ENCODE peak calls at places on chromosomes 16 and 17, in ten cellular contexts. A, Q, S, K, U, G, R, J, T and Y are unnamed samples.

GRCh38 chr16:63372283-63372682 is 1336.0 kb upstream of the CDH8 start:
- DNase-seq in A (no peak), Q (no peak), S (no peak), K (peak), U (no peak), G (no peak), R (no peak), J (no peak), T (no peak), Y (no peak)

GRCh38 chr17:75011788-75012319 is 616 bp upstream of the MRPL58 start:
- DNase-seq in A (peak), Q (peak), S (no peak), K (peak), U (peak), G (peak), R (peak), J (peak), T (no peak), Y (peak)

GRCh38 chr16:58393138-58393504 is 850 bp downstream of the GINS3 start:
- DNase-seq in A (no peak), Q (peak), S (no peak), K (no peak), U (no peak), G (peak), R (no peak), J (no peak), T (no peak), Y (peak)

GRCh38 chr17:29237476-29238132 is 9.1 kb upstream of the CRYBA1 start:
- DNase-seq in A (no peak), Q (peak), S (no peak), K (no peak), U (peak), G (peak), R (no peak), J (peak), T (no peak), Y (peak)

GRCh38 chr17:6471531-6472465 is 27.5 kb downstream of the PIMREG start:
- DNase-seq in A (no peak), Q (peak), S (no peak), K (no peak), U (peak), G (peak), R (no peak), J (peak), T (peak), Y (peak)

GRCh38 chr17:42321555-42321954 is 33.3 kb downstream of the STAT5A start:
- DNase-seq in A (no peak), Q (no peak), S (no peak), K (no peak), U (no peak), G (no peak), R (no peak), J (no peak), T (no peak), Y (no peak)

GRCh38 chr16:11240636-11241473 is 15.1 kb downstream of the SOCS1 start:
- DNase-seq in A (no peak), Q (no peak), S (no peak), K (no peak), U (no peak), G (no peak), R (peak), J (no peak), T (no peak), Y (no peak)

GRCh38 chr17:41523787-41524186 is 4.3 kb downstream of the KRT19 start:
- DNase-seq in A (no peak), Q (no peak), S (no peak), K (no peak), U (no peak), G (no peak), R (no peak), J (no peak), T (no peak), Y (no peak)

GRCh38 chr17:51289776-51290175 is 29.4 kb downstream of the UTP18 start:
- DNase-seq in A (no peak), Q (no peak), S (no peak), K (no peak), U (peak), G (no peak), R (no peak), J (no peak), T (no peak), Y (no peak)

GRCh38 chr17:81655378-81656117 is 794 bp downstream of the PDE6G start:
- DNase-seq in A (no peak), Q (no peak), S (no peak), K (no peak), U (no peak), G (no peak), R (no peak), J (no peak), T (no peak), Y (no peak)

GRCh38 chr17:17691468-17692263 is 10.4 kb downstream of the RAI1 start:
- DNase-seq in A (no peak), Q (peak), S (no peak), K (no peak), U (no peak), G (no peak), R (no peak), J (no peak), T (peak), Y (no peak)

GRCh38 chr17:48604770-48605329 is at the start of gene HOXB6:
- DNase-seq in A (no peak), Q (no peak), S (no peak), K (peak), U (no peak), G (peak), R (no peak), J (no peak), T (no peak), Y (no peak)

GRCh38 chr17:48456584-48456983 is 26.6 kb upstream of the SKAP1 start:
- DNase-seq in A (no peak), Q (no peak), S (no peak), K (peak), U (no peak), G (no peak), R (no peak), J (no peak), T (no peak), Y (peak)

GRCh38 chr17:28846231-28846630 is 3.6 kb upstream of the FAM222B start:
- DNase-seq in A (no peak), Q (no peak), S (no peak), K (no peak), U (no peak), G (no peak), R (no peak), J (no peak), T (no peak), Y (no peak)

GRCh38 chr16:3059041-3059722 is 6.3 kb upstream of the IL32 start:
- DNase-seq in A (peak), Q (peak), S (peak), K (peak), U (peak), G (peak), R (peak), J (peak), T (peak), Y (peak)

GRCh38 chr16:1537763-1538289 is 4.4 kb downstream of the TMEM204 start:
- DNase-seq in A (no peak), Q (no peak), S (no peak), K (no peak), U (no peak), G (no peak), R (peak), J (no peak), T (no peak), Y (no peak)

GRCh38 chr17:17028059-17028877 is 14.0 kb upstream of the MPRIP start:
- DNase-seq in A (no peak), Q (peak), S (no peak), K (peak), U (peak), G (peak), R (peak), J (peak), T (peak), Y (peak)

GRCh38 chr17:44220211-44221071 is 966 bp upstream of the UBTF start:
- DNase-seq in A (peak), Q (peak), S (peak), K (peak), U (peak), G (peak), R (peak), J (no peak), T (peak), Y (peak)

GRCh38 chr17:16243811-16244567 is 27.0 kb downstream of the PIGL start:
- DNase-seq in A (no peak), Q (peak), S (no peak), K (peak), U (no peak), G (no peak), R (no peak), J (peak), T (no peak), Y (no peak)

GRCh38 chr17:15380447-15380846 is 39.0 kb upstream of the TEKT3 start:
- DNase-seq in A (no peak), Q (no peak), S (no peak), K (no peak), U (no peak), G (no peak), R (no peak), J (no peak), T (no peak), Y (no peak)

GRCh38 chr17:19538095-19539039 is 4.7 kb downstream of the SLC47A1 start:
- DNase-seq in A (no peak), Q (peak), S (no peak), K (no peak), U (no peak), G (no peak), R (peak), J (no peak), T (peak), Y (no peak)

GRCh38 chr16:13883881-13884280 is 36.1 kb upstream of the ERCC4 start:
- DNase-seq in A (no peak), Q (peak), S (no peak), K (no peak), U (no peak), G (no peak), R (no peak), J (peak), T (no peak), Y (no peak)

GRCh38 chr16:18958621-18959578 is 24.8 kb upstream of the TMC7 start:
- DNase-seq in A (no peak), Q (no peak), S (no peak), K (no peak), U (no peak), G (no peak), R (no peak), J (peak), T (no peak), Y (no peak)

GRCh38 chr17:79078476-79079190 is 4.0 kb downstream of the ENGASE start:
- DNase-seq in A (no peak), Q (no peak), S (no peak), K (peak), U (no peak), G (no peak), R (no peak), J (no peak), T (no peak), Y (no peak)

GRCh38 chr16:29678691-29679267 is at the start of gene QPRT:
- DNase-seq in A (no peak), Q (peak), S (no peak), K (peak), U (peak), G (peak), R (peak), J (peak), T (peak), Y (peak)
- H3K4me3 ChIP-seq in A (no peak), Q (peak), S (no peak), K (peak), U (peak), G (peak), R (peak), J (peak), T (peak), Y (peak)

DNA sequence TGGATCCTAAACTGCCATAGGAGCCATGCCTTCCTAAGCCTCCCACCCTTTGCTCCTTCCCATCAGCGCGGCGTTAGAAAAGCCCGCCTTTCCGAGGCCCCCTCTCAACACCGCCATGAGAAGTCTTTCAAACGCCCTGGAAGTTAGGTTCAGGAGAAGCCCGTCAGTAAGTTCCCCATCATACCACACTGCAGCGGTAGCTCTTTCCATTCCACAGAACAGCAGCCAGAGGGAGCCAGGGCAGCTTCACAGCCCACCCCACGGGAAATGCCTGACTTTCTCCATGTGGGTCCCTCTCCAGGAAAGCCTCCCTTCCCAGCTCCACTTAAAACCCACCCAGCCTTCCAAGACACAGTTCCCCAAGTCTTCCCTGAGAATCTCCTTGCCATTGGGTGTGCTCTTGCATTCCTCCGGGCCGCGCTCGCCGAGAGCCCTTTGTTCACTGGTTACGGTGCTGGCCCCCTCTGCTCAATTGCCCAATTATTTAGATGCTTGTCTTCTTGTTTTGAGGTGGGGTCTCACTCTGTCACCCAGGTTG is 28.7 kb downstream of the KIAA0513 start:
- DNase-seq in A (no peak), Q (peak), S (no peak), K (no peak), U (peak), G (peak), R (no peak), J (peak), T (peak), Y (peak)
- TF ChIP-seq CTCF in A (peak), Q (peak), S (no peak), K (peak), U (peak), G (peak), R (peak), J (peak), T (peak), Y (peak)

GRCh38 chr16:56710181-56710737 is 19.7 kb upstream of the NUP93 start:
- DNase-seq in A (no peak), Q (no peak), S (no peak), K (no peak), U (no peak), G (no peak), R (no peak), J (no peak), T (no peak), Y (no peak)
- H3K4me3 ChIP-seq in A (no peak), Q (no peak), S (peak), K (no peak), U (no peak), G (no peak), R (no peak), J (no peak), T (no peak), Y (no peak)

GRCh38 chr16:87849419-87850008 is 19.8 kb downstream of the SLC7A5 start:
- DNase-seq in A (no peak), Q (no peak), S (no peak), K (no peak), U (no peak), G (no peak), R (no peak), J (no peak), T (no peak), Y (no peak)

GRCh38 chr16:87850009-87851006 is 19.0 kb downstream of the SLC7A5 start:
- DNase-seq in A (peak), Q (peak), S (peak), K (peak), U (peak), G (peak), R (peak), J (no peak), T (peak), Y (peak)

GRCh38 chr16:87851141-87851587 is 18.1 kb downstream of the SLC7A5 start:
- DNase-seq in A (no peak), Q (no peak), S (no peak), K (no peak), U (no peak), G (no peak), R (no peak), J (no peak), T (no peak), Y (no peak)

GRCh38 chr16:87853411-87854052 is 15.8 kb downstream of the SLC7A5 start:
- DNase-seq in A (peak), Q (peak), S (peak), K (peak), U (peak), G (peak), R (peak), J (peak), T (peak), Y (peak)

DNA sequence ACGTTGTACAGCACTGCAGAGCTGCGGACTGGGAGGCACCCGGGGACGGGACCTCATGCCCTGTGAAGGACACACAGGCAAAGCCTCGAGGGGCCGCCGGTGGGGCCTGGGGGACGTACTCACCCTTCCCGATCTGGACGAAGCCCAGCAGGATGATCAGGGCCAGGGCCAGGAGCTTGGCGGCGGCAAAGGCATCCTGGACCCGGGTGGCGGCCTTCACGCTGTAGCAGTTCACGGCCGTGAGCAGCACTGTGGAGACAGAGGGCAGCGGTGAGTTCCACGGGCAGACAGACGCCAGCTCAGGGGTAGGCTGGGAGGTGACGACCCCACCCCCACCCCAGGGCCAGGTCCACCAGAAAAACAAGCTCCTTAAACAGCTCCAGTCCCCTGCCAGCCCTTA is 17.7 kb downstream of the SLC7A5 start:
- DNase-seq in A (no peak), Q (no peak), S (no peak), K (no peak), U (no peak), G (no peak), R (no peak), J (no peak), T (no peak), Y (no peak)
- TF ChIP-seq CTCF in A (no peak), Q (no peak), S (no peak), K (no peak), U (no peak), G (no peak), R (no peak), J (no peak), T (no peak), Y (no peak)

GRCh38 chr17:31456814-31457213 is 65.3 kb downstream of the RAB11FIP4 start:
- DNase-seq in A (no peak), Q (no peak), S (no peak), K (no peak), U (no peak), G (no peak), R (no peak), J (no peak), T (no peak), Y (no peak)
- H3K4me3 ChIP-seq in A (no peak), Q (no peak), S (no peak), K (no peak), U (no peak), G (no peak), R (no peak), J (no peak), T (no peak), Y (no peak)

DNA sequence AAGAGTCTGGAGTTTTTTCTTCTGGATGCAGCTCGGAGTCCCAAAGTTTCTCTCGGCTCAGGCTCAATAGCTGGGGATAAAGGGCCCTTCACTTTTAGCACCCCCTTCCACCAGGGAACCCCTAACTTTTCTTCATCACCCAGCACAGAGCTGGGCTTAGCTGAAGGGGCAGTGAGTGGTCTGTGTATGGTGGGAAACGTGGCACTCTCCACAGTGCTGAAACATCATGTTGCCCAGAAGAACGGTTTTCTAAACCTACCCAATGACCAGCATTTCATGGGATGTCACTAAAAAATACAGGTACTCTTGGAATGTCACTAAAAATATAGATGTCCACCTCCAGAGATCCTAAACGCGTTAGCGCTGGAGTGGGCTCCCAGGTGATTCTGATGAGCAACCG is 12.0 kb downstream of the ERN2 start:
- DNase-seq in A (no peak), Q (no peak), S (no peak), K (no peak), U (no peak), G (no peak), R (no peak), J (no peak), T (no peak), Y (no peak)
- TF ChIP-seq CTCF in A (no peak), Q (no peak), S (no peak), K (no peak), U (no peak), G (no peak), R (no peak), J (no peak), T (no peak), Y (no peak)